ENCODE peak calls at places on chromosomes 3 and 15, in four cellular contexts. T, R, J and U are unnamed samples.

GRCh38 chr3:172512363-172512762 is 10.9 kb downstream of the TNFSF10 start:
- DNase-seq in J (peak; percentile 93), T (peak; percentile 25), R (no peak), U (no peak)

GRCh38 chr3:109678600-109678999 is 341.3 kb upstream of the DPPA4 start:
- DNase-seq in T (no peak), R (no peak), J (no peak), U (no peak)

GRCh38 chr15:59812185-59812870 is 123.2 kb upstream of the BNIP2 start:
- DNase-seq in J (no peak), R (peak; percentile 66), T (no peak), U (no peak)

GRCh38 chr3:39110041-39110639 is 2.7 kb downstream of the TTC21A start:
- DNase-seq in J (no peak), R (peak; percentile 70), T (no peak), U (no peak)

GRCh38 chr15:95295905-95296618 is 1034.4 kb upstream of the NR2F2 start:
- DNase-seq in J (no peak), T (no peak), R (no peak), U (no peak)

GRCh38 chr3:196055683-196056270 is 26.1 kb downstream of the TFRC start:
- DNase-seq in J (peak; percentile 21), R (no peak), T (no peak), U (no peak)

GRCh38 chr15:85671156-85671555 is 123.6 kb downstream of the KLHL25 start:
- DNase-seq in J (no peak), T (no peak), R (no peak), U (no peak)

GRCh38 chr3:62475940-62476339 is 102.6 kb upstream of the FEZF2 start:
- DNase-seq in J (no peak), T (no peak), R (no peak), U (no peak)

GRCh38 chr3:124429129-124429815 is 301.0 kb upstream of the UMPS start:
- DNase-seq in R (no peak), T (no peak), J (peak; percentile 7), U (no peak)

GRCh38 chr15:88695046-88695445 is 56.2 kb downstream of the ISG20 start:
- DNase-seq in J (no peak), R (no peak), T (no peak), U (no peak)

GRCh38 chr3:149879872-149880271 is 66.9 kb downstream of the RNF13 start:
- DNase-seq in R (peak; percentile 85), T (peak; percentile 10), J (peak; percentile 83), U (peak; percentile 75)

GRCh38 chr15:85414037-85414436 is 33.6 kb downstream of the AKAP13 start:
- DNase-seq in T (no peak), J (no peak), R (no peak), U (no peak)

GRCh38 chr3:192409203-192409837 is 318.0 kb downstream of the FGF12 start:
- DNase-seq in J (peak; percentile 44), R (peak; percentile 90), T (peak; percentile 43), U (peak; percentile 72)

GRCh38 chr15:73331991-73332925 is 36.5 kb downstream of the HCN4 start:
- DNase-seq in J (no peak), R (no peak), T (no peak), U (peak; percentile 8)

GRCh38 chr3:30357897-30358296 is 248.5 kb upstream of the TGFBR2 start:
- DNase-seq in T (no peak), J (no peak), R (no peak), U (no peak)

GRCh38 chr3:194275721-194276120 is 75.4 kb downstream of the CPN2 start:
- DNase-seq in J (no peak), R (peak; percentile 51), T (peak; percentile 20), U (peak; percentile 15)

GRCh38 chr3:112097378-112097777 is 11.2 kb downstream of the C3orf52 start:
- DNase-seq in R (no peak), T (no peak), J (peak; percentile 99), U (no peak)

GRCh38 chr3:19489936-19490335 is 341.6 kb downstream of the KCNH8 start:
- DNase-seq in T (no peak), R (peak; percentile 50), J (no peak), U (no peak)

GRCh38 chr15:57892181-57892580 is 173.3 kb downstream of the ALDH1A2 start:
- DNase-seq in R (no peak), J (peak; percentile 19), T (no peak), U (no peak)

GRCh38 chr15:52232327-52232726 is 41.1 kb upstream of the GNB5 start:
- DNase-seq in R (no peak), T (peak; percentile 66), J (no peak), U (no peak)

GRCh38 chr15:79858469-79858868 is 38.3 kb downstream of the MTHFS start:
- DNase-seq in R (no peak), T (no peak), J (peak; percentile 21), U (no peak)

GRCh38 chr3:43794776-43795175 is 104.0 kb downstream of the ABHD5 start:
- DNase-seq in J (no peak), T (no peak), R (no peak), U (no peak)

GRCh38 chr3:135895734-135896121 is 69.8 kb upstream of the PPP2R3A start:
- DNase-seq in J (peak; percentile 6), R (no peak), T (no peak), U (no peak)

GRCh38 chr3:65836047-65836446 is 202.7 kb downstream of the MAGI1 start:
- DNase-seq in T (no peak), J (peak; percentile 52), R (no peak), U (no peak)

GRCh38 chr15:43249699-43250203 is 17.0 kb downstream of the TGM5 start:
- DNase-seq in T (peak; percentile 70), R (no peak), J (peak; percentile 75), U (no peak)

GRCh38 chr15:93298901-93299300 is 209.9 kb upstream of the RGMA start:
- DNase-seq in T (no peak), J (no peak), R (no peak), U (no peak)

GRCh38 chr3:107063351-107063750 is 313.9 kb upstream of the CCDC54 start:
- DNase-seq in T (no peak), R (no peak), J (peak; percentile 25), U (no peak)

DNA sequence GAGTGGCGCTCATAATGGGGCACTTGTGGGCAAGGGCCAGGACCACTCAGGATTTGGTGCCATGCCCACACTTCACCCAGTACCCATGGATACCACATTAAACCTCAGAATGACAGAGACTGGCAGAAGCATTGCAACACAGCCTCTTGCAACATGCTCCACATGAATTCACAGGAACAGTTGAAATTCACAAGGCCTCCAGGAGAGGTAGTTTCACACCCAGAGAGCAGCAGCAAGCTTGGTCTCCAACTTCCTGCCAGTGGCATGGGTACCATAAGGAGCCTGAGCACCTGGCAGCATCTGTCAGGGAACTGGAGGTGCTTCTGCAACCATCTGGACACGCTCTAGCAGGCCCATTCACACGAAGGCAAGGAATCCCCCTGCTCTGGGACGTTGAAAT is 101.0 kb downstream of the OSBPL10 start:
- DNase-seq in T (no peak), J (peak; percentile 63), R (no peak), U (no peak)
- TF ChIP-seq CTCF in T (no peak), J (no peak), R (no peak), U (no peak)

DNA sequence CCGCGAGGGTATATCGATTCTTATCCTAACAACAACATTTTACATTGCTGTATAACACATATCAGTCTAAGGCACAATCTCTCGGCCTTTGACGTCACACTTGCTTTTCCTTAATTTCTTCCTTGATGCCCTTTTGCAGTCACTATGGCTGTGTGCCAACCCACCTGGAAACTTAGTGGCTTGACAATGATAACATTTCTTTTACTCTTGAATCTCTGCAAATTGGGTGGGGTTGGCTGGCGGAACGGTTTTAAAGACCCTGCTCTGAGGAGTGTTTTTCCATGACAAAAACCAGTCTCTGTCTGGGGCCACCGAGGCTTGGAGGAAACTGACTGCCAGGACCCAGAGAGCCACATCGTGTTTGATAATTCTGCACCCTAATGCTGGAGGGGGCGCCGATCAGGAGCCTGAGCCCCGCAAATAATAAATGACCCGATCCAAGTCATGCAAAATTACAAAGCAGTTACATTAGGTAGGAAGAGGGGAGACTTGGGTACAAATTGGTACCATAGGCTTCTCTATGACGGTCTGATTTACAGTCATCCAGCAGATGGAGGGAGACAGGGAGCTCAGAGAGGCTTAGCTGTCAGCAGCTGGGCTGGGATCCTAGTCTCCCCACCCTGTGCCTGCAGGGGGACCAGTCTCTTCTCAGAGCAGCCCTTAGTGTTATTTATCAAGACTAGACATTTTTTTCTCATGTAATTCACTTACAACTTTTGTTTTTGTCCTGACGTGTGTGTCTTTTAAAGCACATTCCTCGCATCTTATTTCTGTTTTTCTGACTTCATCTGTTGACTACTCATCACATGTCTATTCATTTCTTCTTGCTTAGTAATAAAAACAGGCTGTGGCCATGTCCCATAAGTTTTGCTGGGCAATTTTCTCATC is 115.8 kb downstream of the KLF13 start:
- DNase-seq in R (peak; percentile 72), T (no peak), J (peak; percentile 71), U (peak; percentile 58)
- TF ChIP-seq CTCF in R (peak; percentile 70), T (no peak), J (peak; percentile 44), U (no peak)

GRCh38 chr3:152508705-152509104 is 240.0 kb downstream of the MBNL1 start:
- DNase-seq in T (no peak), J (peak; percentile 46), R (no peak), U (no peak)
- TF ChIP-seq CTCF in T (peak; percentile 37), J (no peak), R (peak; percentile 69), U (peak; percentile 44)

DNA sequence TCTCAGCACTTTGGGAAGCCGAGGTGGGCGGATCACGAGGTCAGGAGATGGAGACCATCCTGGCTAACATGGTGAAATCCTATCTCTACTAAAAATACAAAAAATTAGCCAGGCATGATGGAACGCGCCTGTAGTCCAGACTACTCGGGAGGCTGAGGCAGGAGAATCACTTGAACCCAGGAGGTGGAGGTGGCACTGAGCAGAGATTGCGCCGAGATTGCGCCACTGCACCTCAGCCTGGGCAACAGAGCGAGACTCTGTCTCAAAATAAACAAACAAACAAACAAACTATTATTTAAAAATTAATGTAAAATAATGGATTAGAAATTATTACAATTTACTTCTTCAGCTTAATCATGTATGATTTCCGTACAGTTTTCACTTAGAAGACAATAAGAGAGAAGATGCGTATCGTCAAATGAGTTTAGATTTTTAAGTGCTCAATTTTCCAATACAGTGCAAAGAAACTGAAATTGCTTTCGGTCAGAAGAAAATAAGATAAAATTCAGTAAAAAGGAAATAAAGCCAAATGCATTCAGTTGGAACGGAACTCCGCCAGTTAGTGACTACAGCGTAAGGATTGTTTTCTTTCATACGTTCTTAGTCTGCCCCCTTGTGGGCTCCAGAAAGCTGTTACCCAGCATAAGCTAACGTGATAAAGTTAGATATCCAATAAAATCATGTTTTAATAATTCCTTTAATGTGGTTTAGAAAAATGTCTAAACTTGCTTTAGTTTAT is 24.8 kb downstream of the AADAC start:
- DNase-seq in J (peak; percentile 93), R (peak; percentile 64), T (peak; percentile 43), U (peak; percentile 20)
- TF ChIP-seq CTCF in J (peak; percentile 79), R (peak; percentile 98), T (peak; percentile 76), U (peak; percentile 79)

GRCh38 chr3:158908187-158908762 is 106.4 kb downstream of the MFSD1 start:
- DNase-seq in J (no peak), R (no peak), T (no peak), U (no peak)

GRCh38 chr3:158909870-158910269 is 108.0 kb downstream of the MFSD1 start:
- DNase-seq in T (no peak), R (no peak), J (no peak), U (no peak)

GRCh38 chr3:158912621-158913020 is 110.8 kb downstream of the MFSD1 start:
- DNase-seq in R (no peak), T (no peak), J (no peak), U (no peak)

GRCh38 chr3:158912188-158912587 is 110.3 kb downstream of the MFSD1 start:
- DNase-seq in J (no peak), R (peak; percentile 58), T (no peak), U (no peak)

DNA sequence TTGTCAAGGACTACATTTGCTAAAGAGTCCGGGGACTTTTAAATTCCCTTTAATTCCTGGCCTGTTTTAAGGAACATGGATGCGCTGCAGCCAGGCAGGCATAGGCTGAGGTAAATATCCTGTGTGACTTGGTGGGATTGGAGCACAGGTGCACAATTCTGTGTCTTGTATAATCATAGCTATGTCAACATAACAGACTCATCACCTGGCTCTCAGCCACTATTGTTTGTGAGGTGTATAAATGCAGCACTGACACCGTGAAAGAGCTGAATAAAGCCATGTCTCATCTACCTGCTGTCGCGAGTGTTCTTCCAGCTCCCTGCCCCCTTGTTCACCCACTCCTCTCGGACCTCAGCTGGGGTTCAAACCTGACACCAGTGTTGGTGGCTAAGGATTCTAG is 109.7 kb downstream of the MFSD1 start:
- DNase-seq in T (no peak), J (no peak), R (no peak), U (no peak)
- TF ChIP-seq CTCF in T (no peak), J (no peak), R (no peak), U (no peak)